ENCODE peak calls at places on chromosomes 6 and 20, in six cellular contexts. One of them, this sample, is unnamed.

GRCh38 chr6:29521006-29521680 is 33.4 kb upstream of the MAS1L start:
- DNase-seq in CD4-positive, alpha-beta T cell: no peak
- DNase-seq in GM13977: no peak
- DNase-seq in mammary epithelial cell: no peak
- DNase-seq in GM12865: no peak
- DNase-seq in GM12878: no peak
- DNase-seq in this sample: no peak

GRCh38 chr6:63307581-63308246 is 12.1 kb downstream of the LGSN start:
- DNase-seq in CD4-positive, alpha-beta T cell: no peak
- DNase-seq in GM12878: peak
- DNase-seq in mammary epithelial cell: peak
- DNase-seq in GM12865: peak
- DNase-seq in GM13977: peak
- DNase-seq in this sample: no peak

GRCh38 chr20:1538655-1539054 is 18.9 kb downstream of the SIRPD start:
- DNase-seq in GM13977: no peak
- DNase-seq in CD4-positive, alpha-beta T cell: no peak
- DNase-seq in GM12878: no peak
- DNase-seq in GM12865: no peak
- DNase-seq in mammary epithelial cell: peak
- DNase-seq in this sample: no peak

GRCh38 chr6:11947063-11947462 is 65.0 kb upstream of the HIVEP1 start:
- DNase-seq in GM12865: no peak
- DNase-seq in CD4-positive, alpha-beta T cell: no peak
- DNase-seq in GM13977: no peak
- DNase-seq in mammary epithelial cell: no peak
- DNase-seq in GM12878: no peak
- DNase-seq in this sample: no peak

GRCh38 chr20:33014336-33015113 is 7.0 kb downstream of the BPIFB2 start:
- DNase-seq in GM13977: no peak
- DNase-seq in GM12878: no peak
- DNase-seq in mammary epithelial cell: no peak
- DNase-seq in CD4-positive, alpha-beta T cell: no peak
- DNase-seq in GM12865: no peak
- DNase-seq in this sample: no peak

GRCh38 chr6:40852667-40853383 is 186.2 kb downstream of the UNC5CL start:
- DNase-seq in CD4-positive, alpha-beta T cell: no peak
- DNase-seq in GM13977: no peak
- DNase-seq in GM12878: no peak
- DNase-seq in mammary epithelial cell: no peak
- DNase-seq in GM12865: peak
- DNase-seq in this sample: no peak

GRCh38 chr6:100346828-100347227 is 117.9 kb downstream of the SIM1 start:
- DNase-seq in GM13977: no peak
- DNase-seq in GM12865: peak
- DNase-seq in mammary epithelial cell: peak
- DNase-seq in GM12878: no peak
- DNase-seq in CD4-positive, alpha-beta T cell: no peak
- DNase-seq in this sample: no peak

GRCh38 chr6:156107514-156108150 is 652.0 kb upstream of the NOX3 start:
- DNase-seq in CD4-positive, alpha-beta T cell: no peak
- DNase-seq in mammary epithelial cell: no peak
- DNase-seq in GM12865: peak
- DNase-seq in GM13977: peak
- DNase-seq in GM12878: no peak
- DNase-seq in this sample: no peak

GRCh38 chr6:159988983-159989454 is 20.1 kb downstream of the IGF2R start:
- DNase-seq in GM13977: no peak
- DNase-seq in GM12878: no peak
- DNase-seq in GM12865: no peak
- DNase-seq in CD4-positive, alpha-beta T cell: no peak
- DNase-seq in mammary epithelial cell: no peak
- DNase-seq in this sample: no peak

GRCh38 chr6:134619077-134619476 is 301.2 kb upstream of the SGK1 start:
- DNase-seq in GM13977: no peak
- DNase-seq in mammary epithelial cell: no peak
- DNase-seq in GM12878: no peak
- DNase-seq in CD4-positive, alpha-beta T cell: no peak
- DNase-seq in GM12865: peak
- DNase-seq in this sample: no peak

GRCh38 chr20:41509801-41510200 is 108.4 kb downstream of the CHD6 start:
- DNase-seq in CD4-positive, alpha-beta T cell: no peak
- DNase-seq in GM12865: no peak
- DNase-seq in GM13977: no peak
- DNase-seq in GM12878: no peak
- DNase-seq in mammary epithelial cell: no peak
- DNase-seq in this sample: no peak

GRCh38 chr20:41510224-41510623 is 108.0 kb downstream of the CHD6 start:
- DNase-seq in GM12865: no peak
- DNase-seq in GM12878: no peak
- DNase-seq in CD4-positive, alpha-beta T cell: no peak
- DNase-seq in GM13977: no peak
- DNase-seq in mammary epithelial cell: no peak
- DNase-seq in this sample: no peak

GRCh38 chr20:41507851-41508250 is 110.3 kb downstream of the CHD6 start:
- DNase-seq in GM13977: no peak
- DNase-seq in GM12865: no peak
- DNase-seq in CD4-positive, alpha-beta T cell: no peak
- DNase-seq in mammary epithelial cell: no peak
- DNase-seq in GM12878: no peak
- DNase-seq in this sample: no peak

GRCh38 chr20:41509316-41509715 is 108.9 kb downstream of the CHD6 start:
- DNase-seq in GM12878: no peak
- DNase-seq in mammary epithelial cell: no peak
- DNase-seq in GM12865: no peak
- DNase-seq in GM13977: no peak
- DNase-seq in CD4-positive, alpha-beta T cell: no peak
- DNase-seq in this sample: no peak

DNA sequence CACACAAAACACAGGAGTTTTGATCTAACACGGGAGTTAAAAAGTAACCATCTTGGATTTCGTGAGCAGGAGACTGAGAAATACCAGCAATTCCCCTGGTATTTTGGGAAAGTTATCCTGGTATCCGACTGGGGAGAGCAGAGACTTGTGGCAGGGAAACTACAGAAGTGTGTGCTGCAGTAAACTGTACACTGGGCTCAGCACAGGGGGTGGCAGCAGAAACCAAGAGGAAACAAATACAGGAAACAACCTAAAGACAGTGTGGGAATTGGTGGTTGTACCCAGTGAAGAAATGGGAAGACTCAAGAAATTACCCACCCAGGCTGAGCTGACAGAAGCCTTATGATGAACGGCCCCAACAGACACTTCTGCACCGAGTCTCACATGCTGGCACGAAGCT is 109.8 kb downstream of the CHD6 start:
- DNase-seq in mammary epithelial cell: no peak
- DNase-seq in GM13977: no peak
- DNase-seq in GM12865: no peak
- DNase-seq in CD4-positive, alpha-beta T cell: no peak
- DNase-seq in GM12878: no peak
- DNase-seq in this sample: no peak
- TF ChIP-seq CTCF in mammary epithelial cell: no peak
- TF ChIP-seq CTCF in GM13977: no peak
- TF ChIP-seq CTCF in GM12865: no peak
- TF ChIP-seq CTCF in CD4-positive, alpha-beta T cell: no peak
- TF ChIP-seq CTCF in GM12878: peak
- TF ChIP-seq CTCF in this sample: no peak

GRCh38 chr6:113211185-113211584 is 646.0 kb upstream of the MARCKS start:
- DNase-seq in mammary epithelial cell: no peak
- DNase-seq in GM12865: no peak
- DNase-seq in GM13977: no peak
- DNase-seq in CD4-positive, alpha-beta T cell: no peak
- DNase-seq in GM12878: no peak
- DNase-seq in this sample: no peak
- TF ChIP-seq CTCF in mammary epithelial cell: no peak
- TF ChIP-seq CTCF in GM12865: no peak
- TF ChIP-seq CTCF in GM13977: no peak
- TF ChIP-seq CTCF in CD4-positive, alpha-beta T cell: no peak
- TF ChIP-seq CTCF in GM12878: no peak
- TF ChIP-seq CTCF in this sample: no peak

GRCh38 chr6:144150673-144151009 is 324 bp downstream of the STX11 start:
- DNase-seq in GM12865: peak
- DNase-seq in GM12878: no peak
- DNase-seq in mammary epithelial cell: peak
- DNase-seq in CD4-positive, alpha-beta T cell: peak
- DNase-seq in GM13977: peak
- DNase-seq in this sample: no peak
- TF ChIP-seq CTCF in GM12865: peak
- TF ChIP-seq CTCF in GM12878: peak
- TF ChIP-seq CTCF in mammary epithelial cell: no peak
- TF ChIP-seq CTCF in CD4-positive, alpha-beta T cell: peak
- TF ChIP-seq CTCF in GM13977: peak
- TF ChIP-seq CTCF in this sample: peak

GRCh38 chr6:88975369-88975768 is 12.0 kb upstream of the RNGTT start:
- DNase-seq in GM12865: no peak
- DNase-seq in mammary epithelial cell: no peak
- DNase-seq in GM13977: no peak
- DNase-seq in CD4-positive, alpha-beta T cell: no peak
- DNase-seq in GM12878: no peak
- DNase-seq in this sample: no peak
- TF ChIP-seq CTCF in GM12865: peak
- TF ChIP-seq CTCF in mammary epithelial cell: no peak
- TF ChIP-seq CTCF in GM13977: no peak
- TF ChIP-seq CTCF in CD4-positive, alpha-beta T cell: no peak
- TF ChIP-seq CTCF in GM12878: no peak
- TF ChIP-seq CTCF in this sample: no peak

DNA sequence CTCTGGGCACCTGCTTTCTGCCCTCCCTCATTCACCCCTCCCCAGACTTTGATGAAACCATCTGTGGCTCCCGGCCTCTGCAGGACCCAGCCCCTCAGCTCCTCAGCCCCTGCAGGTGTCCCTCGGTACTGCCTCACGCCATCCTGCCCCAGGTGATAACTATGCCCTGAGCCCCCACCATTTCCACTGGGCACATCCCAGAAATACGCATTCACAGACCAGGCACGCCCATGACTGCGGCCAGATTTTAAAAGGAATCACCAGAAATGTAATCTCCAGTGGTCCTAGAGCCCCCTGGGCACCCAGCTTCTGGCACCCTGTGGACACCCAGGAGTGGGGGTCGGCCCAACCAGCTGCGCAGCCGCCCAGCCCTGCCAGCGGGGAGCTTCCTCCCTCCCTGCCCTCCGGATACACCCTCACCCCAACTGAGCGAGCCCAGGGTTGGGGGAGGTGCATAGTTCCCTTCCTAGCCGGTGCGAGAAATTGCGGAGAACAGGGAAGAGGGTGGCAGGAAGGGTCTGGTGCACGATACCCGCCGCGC is 585 bp upstream of the NTSR1 start:
- DNase-seq in GM13977: peak
- DNase-seq in mammary epithelial cell: no peak
- DNase-seq in GM12865: peak
- DNase-seq in GM12878: no peak
- DNase-seq in CD4-positive, alpha-beta T cell: no peak
- DNase-seq in this sample: no peak
- TF ChIP-seq CTCF in GM13977: peak
- TF ChIP-seq CTCF in mammary epithelial cell: peak
- TF ChIP-seq CTCF in GM12865: peak
- TF ChIP-seq CTCF in GM12878: no peak
- TF ChIP-seq CTCF in CD4-positive, alpha-beta T cell: peak
- TF ChIP-seq CTCF in this sample: peak

This sample was measured in mesothelial cell of epicardium.